ENCODE peak calls at places on chromosomes 4 and X, in five cellular contexts. One of them, this sample, is unnamed.
A peak's percentile ranks its signal among the peaks of the same experiment; 100 is the strongest.

GRCh38 chr4:2059034-2059725 is at the start of gene NAT8L:
- DNase-seq in upper lobe of left lung: no peak
- DNase-seq in aorta: peak; percentile 51
- DNase-seq in kidney epithelial cell: no peak
- DNase-seq in pancreas: peak; percentile 64
- DNase-seq in this sample: no peak

GRCh38 chr4:163493643-163494359 is 689 bp upstream of the TMA16 start:
- DNase-seq in upper lobe of left lung: peak; percentile 31
- DNase-seq in aorta: peak; percentile 64
- DNase-seq in kidney epithelial cell: no peak
- DNase-seq in pancreas: no peak
- DNase-seq in this sample: no peak

GRCh38 chrX:56248492-56248891 is 16.3 kb downstream of the KLF8 start:
- DNase-seq in upper lobe of left lung: peak; percentile 36
- DNase-seq in aorta: peak; percentile 47
- DNase-seq in kidney epithelial cell: no peak
- DNase-seq in pancreas: peak; percentile 63
- DNase-seq in this sample: peak; percentile 56

GRCh38 chr4:17027495-17027894 is 129.1 kb upstream of the LDB2 start:
- DNase-seq in upper lobe of left lung: no peak
- DNase-seq in aorta: no peak
- DNase-seq in kidney epithelial cell: peak; percentile 48
- DNase-seq in pancreas: no peak
- DNase-seq in this sample: peak; percentile 99

GRCh38 chr4:41436365-41437263 is 101.3 kb upstream of the LIMCH1 start:
- DNase-seq in upper lobe of left lung: no peak
- DNase-seq in aorta: no peak
- DNase-seq in kidney epithelial cell: no peak
- DNase-seq in pancreas: no peak
- DNase-seq in this sample: no peak

GRCh38 chr4:10160280-10160856 is 43.8 kb upstream of the WDR1 start:
- DNase-seq in upper lobe of left lung: no peak
- DNase-seq in aorta: no peak
- DNase-seq in kidney epithelial cell: no peak
- DNase-seq in pancreas: no peak
- DNase-seq in this sample: peak; percentile 72

GRCh38 chr4:123667496-123667895 is 270.9 kb downstream of the SPRY1 start:
- DNase-seq in upper lobe of left lung: no peak
- DNase-seq in aorta: no peak
- DNase-seq in kidney epithelial cell: no peak
- DNase-seq in pancreas: no peak
- DNase-seq in this sample: peak; percentile 78

GRCh38 chr4:186158021-186158859 is 33.1 kb upstream of the CYP4V2 start:
- DNase-seq in upper lobe of left lung: no peak
- DNase-seq in aorta: no peak
- DNase-seq in kidney epithelial cell: no peak
- DNase-seq in pancreas: no peak
- DNase-seq in this sample: no peak

GRCh38 chr4:176150283-176150682 is 45.1 kb downstream of the SPATA4 start:
- DNase-seq in upper lobe of left lung: no peak
- DNase-seq in aorta: no peak
- DNase-seq in kidney epithelial cell: no peak
- DNase-seq in pancreas: no peak
- DNase-seq in this sample: peak; percentile 65

GRCh38 chr4:56400560-56400959 is 13.3 kb upstream of the AASDH start:
- DNase-seq in upper lobe of left lung: no peak
- DNase-seq in aorta: no peak
- DNase-seq in kidney epithelial cell: no peak
- DNase-seq in pancreas: no peak
- DNase-seq in this sample: no peak

GRCh38 chr4:186622788-186623464 is 67.6 kb upstream of the MTNR1A start:
- DNase-seq in upper lobe of left lung: no peak
- DNase-seq in aorta: peak; percentile 75
- DNase-seq in kidney epithelial cell: no peak
- DNase-seq in pancreas: no peak
- DNase-seq in this sample: peak; percentile 87

GRCh38 chrX:16666541-16666940 is 16.6 kb downstream of the S100G start:
- DNase-seq in upper lobe of left lung: no peak
- DNase-seq in aorta: no peak
- DNase-seq in kidney epithelial cell: peak; percentile 14
- DNase-seq in pancreas: no peak
- DNase-seq in this sample: peak; percentile 44

GRCh38 chrX:123138473-123138872 is 45.6 kb upstream of the GRIA3 start:
- DNase-seq in upper lobe of left lung: no peak
- DNase-seq in aorta: no peak
- DNase-seq in kidney epithelial cell: no peak
- DNase-seq in pancreas: no peak
- DNase-seq in this sample: peak; percentile 72

GRCh38 chr4:52861171-52861873 is 795 bp upstream of the RASL11B start:
- DNase-seq in upper lobe of left lung: no peak
- DNase-seq in aorta: no peak
- DNase-seq in kidney epithelial cell: no peak
- DNase-seq in pancreas: no peak
- DNase-seq in this sample: no peak

GRCh38 chrX:13747836-13748235 is 13.3 kb downstream of the OFD1 start:
- DNase-seq in upper lobe of left lung: no peak
- DNase-seq in aorta: no peak
- DNase-seq in kidney epithelial cell: peak; percentile 21
- DNase-seq in pancreas: no peak
- DNase-seq in this sample: peak; percentile 87

GRCh38 chr4:159097785-159098184 is 5.1 kb upstream of the RAPGEF2 start:
- DNase-seq in upper lobe of left lung: no peak
- DNase-seq in aorta: no peak
- DNase-seq in kidney epithelial cell: no peak
- DNase-seq in pancreas: no peak
- DNase-seq in this sample: no peak

GRCh38 chrX:124346877-124347241 is 496 bp downstream of the SH2D1A start:
- DNase-seq in upper lobe of left lung: no peak
- DNase-seq in aorta: no peak
- DNase-seq in kidney epithelial cell: no peak
- DNase-seq in pancreas: no peak
- DNase-seq in this sample: no peak

GRCh38 chrX:124346064-124346876 is at the start of gene SH2D1A:
- DNase-seq in upper lobe of left lung: no peak
- DNase-seq in aorta: no peak
- DNase-seq in kidney epithelial cell: no peak
- DNase-seq in pancreas: no peak
- DNase-seq in this sample: no peak

GRCh38 chrX:124347242-124347641 is 879 bp downstream of the SH2D1A start:
- DNase-seq in upper lobe of left lung: no peak
- DNase-seq in aorta: no peak
- DNase-seq in kidney epithelial cell: no peak
- DNase-seq in pancreas: no peak
- DNase-seq in this sample: no peak

GRCh38 chrX:124348152-124348551 is 1.8 kb downstream of the SH2D1A start:
- DNase-seq in upper lobe of left lung: no peak
- DNase-seq in aorta: no peak
- DNase-seq in kidney epithelial cell: no peak
- DNase-seq in pancreas: no peak
- DNase-seq in this sample: no peak

GRCh38 chrX:124349054-124349453 is 2.7 kb downstream of the SH2D1A start:
- DNase-seq in upper lobe of left lung: no peak
- DNase-seq in aorta: no peak
- DNase-seq in kidney epithelial cell: no peak
- DNase-seq in pancreas: no peak
- DNase-seq in this sample: no peak
- H3K4me3 ChIP-seq in upper lobe of left lung: no peak overlapping the region
- H3K4me3 ChIP-seq in aorta: no peak overlapping the region
- H3K4me3 ChIP-seq in kidney epithelial cell: no peak overlapping the region
- H3K4me3 ChIP-seq in pancreas: no peak overlapping the region
- H3K4me3 ChIP-seq in this sample: no peak overlapping the region

GRCh38 chr4:13504374-13504773 is 20.2 kb upstream of the RAB28 start:
- DNase-seq in upper lobe of left lung: no peak
- DNase-seq in aorta: no peak
- DNase-seq in kidney epithelial cell: no peak
- DNase-seq in pancreas: no peak
- DNase-seq in this sample: no peak
- H3K4me3 ChIP-seq in upper lobe of left lung: no peak overlapping the region
- H3K4me3 ChIP-seq in aorta: no peak overlapping the region
- H3K4me3 ChIP-seq in kidney epithelial cell: no peak overlapping the region
- H3K4me3 ChIP-seq in pancreas: no peak overlapping the region
- H3K4me3 ChIP-seq in this sample: no peak overlapping the region

DNA sequence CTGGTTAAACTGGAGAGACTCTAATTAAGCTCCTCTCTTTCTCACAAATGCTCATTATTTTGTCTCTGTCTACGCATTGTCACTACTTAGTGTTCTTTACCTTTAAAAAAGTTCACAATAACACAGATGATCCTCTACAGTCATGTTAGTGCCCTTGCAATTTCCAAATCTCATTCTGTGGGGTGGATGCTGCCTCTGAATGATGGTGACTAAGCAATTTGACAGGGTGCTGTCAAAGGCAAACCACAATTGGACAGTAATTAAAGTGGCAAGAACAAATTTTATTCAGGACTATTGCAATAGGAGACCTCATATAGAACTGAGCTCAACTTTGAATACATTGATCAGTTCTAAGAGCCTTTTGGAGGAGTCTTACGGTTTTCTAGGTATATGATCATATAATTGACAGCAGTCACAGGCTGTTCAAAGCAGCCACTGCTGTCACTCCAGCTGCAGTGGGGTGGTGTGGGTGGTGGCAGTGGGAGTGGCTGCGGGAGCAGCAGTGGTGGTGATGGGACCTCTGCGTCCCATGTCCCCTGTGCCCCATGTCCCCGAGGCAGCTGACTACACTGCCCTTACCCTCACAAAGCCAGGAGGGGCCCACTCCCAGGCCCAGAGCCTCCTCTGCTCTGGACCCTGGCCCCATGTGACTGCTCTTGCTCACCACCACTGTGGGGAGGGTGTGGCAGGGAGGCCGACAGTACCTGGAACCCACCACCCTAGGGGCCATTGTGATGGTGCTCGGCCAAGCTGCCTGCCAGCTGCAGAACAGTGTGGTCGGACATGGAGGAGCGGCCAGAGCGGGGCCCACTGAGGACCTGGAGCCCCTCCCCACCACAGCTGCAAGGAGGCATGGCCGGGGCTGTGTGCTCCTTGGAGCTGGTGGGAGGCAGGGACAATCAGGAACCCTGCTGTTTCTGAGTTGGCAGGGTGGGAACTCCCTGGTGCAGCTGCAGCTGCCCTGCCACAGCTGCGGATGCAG is 30.4 kb upstream of the PAGE1 start:
- DNase-seq in upper lobe of left lung: no peak
- DNase-seq in aorta: no peak
- DNase-seq in kidney epithelial cell: no peak
- DNase-seq in pancreas: no peak
- DNase-seq in this sample: no peak
- H3K4me3 ChIP-seq in upper lobe of left lung: no peak overlapping the region
- H3K4me3 ChIP-seq in aorta: no peak overlapping the region
- H3K4me3 ChIP-seq in kidney epithelial cell: no peak overlapping the region
- H3K4me3 ChIP-seq in pancreas: no peak overlapping the region
- H3K4me3 ChIP-seq in this sample: no peak overlapping the region

GRCh38 chr4:120070191-120070590 is 3.5 kb upstream of the MAD2L1 start:
- DNase-seq in upper lobe of left lung: no peak
- DNase-seq in aorta: no peak
- DNase-seq in kidney epithelial cell: no peak
- DNase-seq in pancreas: no peak
- DNase-seq in this sample: peak; percentile 46

GRCh38 chr4:120062663-120063195 is 3.9 kb downstream of the MAD2L1 start:
- DNase-seq in upper lobe of left lung: no peak
- DNase-seq in aorta: no peak
- DNase-seq in kidney epithelial cell: no peak
- DNase-seq in pancreas: no peak
- DNase-seq in this sample: no peak

GRCh38 chr4:120066182-120066524 is 495 bp downstream of the MAD2L1 start:
- DNase-seq in upper lobe of left lung: no peak
- DNase-seq in aorta: no peak
- DNase-seq in kidney epithelial cell: no peak
- DNase-seq in pancreas: no peak
- DNase-seq in this sample: no peak

GRCh38 chr4:120066525-120067333 is at the start of gene MAD2L1:
- DNase-seq in upper lobe of left lung: peak; percentile 100
- DNase-seq in aorta: peak; percentile 100
- DNase-seq in kidney epithelial cell: peak; percentile 94
- DNase-seq in pancreas: peak; percentile 99
- DNase-seq in this sample: peak; percentile 98

GRCh38 chr4:120064887-120065286 is 1.8 kb downstream of the MAD2L1 start:
- DNase-seq in upper lobe of left lung: no peak
- DNase-seq in aorta: no peak
- DNase-seq in kidney epithelial cell: no peak
- DNase-seq in pancreas: no peak
- DNase-seq in this sample: no peak
- H3K4me3 ChIP-seq in upper lobe of left lung: no peak overlapping the region
- H3K4me3 ChIP-seq in aorta: no peak overlapping the region
- H3K4me3 ChIP-seq in kidney epithelial cell: no peak overlapping the region
- H3K4me3 ChIP-seq in pancreas: no peak overlapping the region
- H3K4me3 ChIP-seq in this sample: no peak overlapping the region

GRCh38 chr4:48360285-48360965 is 19.1 kb downstream of the SLAIN2 start:
- DNase-seq in upper lobe of left lung: no peak
- DNase-seq in aorta: no peak
- DNase-seq in kidney epithelial cell: no peak
- DNase-seq in pancreas: no peak
- DNase-seq in this sample: peak; percentile 54
- H3K4me3 ChIP-seq in upper lobe of left lung: no peak overlapping the region
- H3K4me3 ChIP-seq in aorta: no peak overlapping the region
- H3K4me3 ChIP-seq in kidney epithelial cell: no peak overlapping the region
- H3K4me3 ChIP-seq in pancreas: no peak overlapping the region
- H3K4me3 ChIP-seq in this sample: no peak overlapping the region